ENCODE peak calls at places on chromosome 10, in eight cellular contexts. N is fibroblast of the aortic adventitia, Z is lower leg skin, S is tibial artery, E is heart right ventricle, A is epithelial cell of proximal tubule, M is fibroblast of lung, L is AG10803. Q is an unnamed sample.

GRCh38 chr10:132139526-132139925 is 47.2 kb upstream of the DPYSL4 start:
- DNase-seq in N (no peak), Z (no peak), S (peak; percentile 53), E (peak; percentile 4), A (no peak), M (no peak), L (no peak), Q (no peak)

GRCh38 chr10:88042162-88043100 is 179.0 kb downstream of the PTEN start:
- DNase-seq in N (peak; percentile 78), Z (peak; percentile 58), S (no peak), E (no peak), A (no peak), M (peak; percentile 87), L (peak; percentile 73), Q (peak; percentile 75)

GRCh38 chr10:6602700-6603084 is 22.6 kb upstream of the PRKCQ start:
- DNase-seq in N (no peak), Z (no peak), S (no peak), E (no peak), A (no peak), M (no peak), L (no peak), Q (no peak)

GRCh38 chr10:50373821-50374501 is 122.6 kb upstream of the ASAH2 start:
- DNase-seq in N (peak; percentile 81), Z (no peak), S (no peak), E (no peak), A (no peak), M (peak; percentile 74), L (peak; percentile 77), Q (peak; percentile 30)

GRCh38 chr10:88216976-88217375 is 353.6 kb downstream of the PTEN start:
- DNase-seq in N (no peak), Z (no peak), S (no peak), E (no peak), A (no peak), M (no peak), L (no peak), Q (no peak)

GRCh38 chr10:78405231-78405630 is 371.6 kb downstream of the RPS24 start:
- DNase-seq in N (peak; percentile 42), Z (no peak), S (peak; percentile 15), E (no peak), A (no peak), M (peak; percentile 20), L (peak; percentile 39), Q (peak; percentile 22)

GRCh38 chr10:60073781-60074656 is 167.7 kb upstream of the CCDC6 start:
- DNase-seq in N (no peak), Z (no peak), S (no peak), E (no peak), A (no peak), M (no peak), L (no peak), Q (no peak)

GRCh38 chr10:131710142-131710861 is 190.5 kb upstream of the PPP2R2D start:
- DNase-seq in N (no peak), Z (no peak), S (no peak), E (no peak), A (no peak), M (no peak), L (no peak), Q (no peak)

GRCh38 chr10:96073722-96074121 is 30.3 kb downstream of the CCNJ start:
- DNase-seq in N (peak; percentile 15), Z (no peak), S (no peak), E (no peak), A (no peak), M (peak; percentile 64), L (peak; percentile 50), Q (peak; percentile 77)

GRCh38 chr10:127196227-127196954 is at the start of gene INSYN2A:
- DNase-seq in N (peak; percentile 34), Z (no peak), S (no peak), E (peak; percentile 36), A (no peak), M (peak; percentile 65), L (peak; percentile 54), Q (peak; percentile 52)

GRCh38 chr10:23157691-23158369 is 34.3 kb upstream of the PTF1A start:
- DNase-seq in N (peak; percentile 43), Z (no peak), S (no peak), E (no peak), A (peak; percentile 45), M (peak; percentile 60), L (peak; percentile 43), Q (peak; percentile 57)

GRCh38 chr10:33031815-33032320 is 73.8 kb upstream of the ITGB1 start:
- DNase-seq in N (no peak), Z (no peak), S (no peak), E (no peak), A (no peak), M (no peak), L (no peak), Q (no peak)
- H3K4me3 ChIP-seq in N (no peak overlapping the region), Z (no peak overlapping the region), S (no peak overlapping the region), E (no peak overlapping the region), A (no peak overlapping the region), M (no peak overlapping the region), L (no peak overlapping the region), Q (no peak overlapping the region)

GRCh38 chr10:71209324-71210030 is 2.9 kb upstream of the UNC5B start:
- DNase-seq in N (no peak), Z (no peak), S (peak; percentile 37), E (no peak), A (no peak), M (no peak), L (no peak), Q (no peak)
- TF ChIP-seq CTCF in N (no peak), Z (no peak), S (no peak), E (no peak), A (no peak), M (no peak), L (no peak), Q (no peak)

GRCh38 chr10:98446656-98447221 is at the start of gene HPS1:
- DNase-seq in N (peak; percentile 68), Z (peak; percentile 71), S (peak; percentile 90), E (peak; percentile 87), A (no peak), M (peak; percentile 63), L (peak; percentile 69), Q (peak; percentile 60)

GRCh38 chr10:98449287-98449686 is 2.6 kb upstream of the HPS1 start:
- DNase-seq in N (no peak), Z (no peak), S (no peak), E (no peak), A (no peak), M (no peak), L (no peak), Q (no peak)

GRCh38 chr10:98446121-98446655 is 547 bp downstream of the HPS1 start:
- DNase-seq in N (peak; percentile 41), Z (no peak), S (no peak), E (peak; percentile 47), A (no peak), M (peak; percentile 33), L (peak; percentile 42), Q (peak; percentile 38)

GRCh38 chr10:98444314-98445006 is 2.3 kb downstream of the HPS1 start:
- DNase-seq in N (no peak), Z (no peak), S (no peak), E (no peak), A (peak; percentile 31), M (no peak), L (no peak), Q (no peak)

DNA sequence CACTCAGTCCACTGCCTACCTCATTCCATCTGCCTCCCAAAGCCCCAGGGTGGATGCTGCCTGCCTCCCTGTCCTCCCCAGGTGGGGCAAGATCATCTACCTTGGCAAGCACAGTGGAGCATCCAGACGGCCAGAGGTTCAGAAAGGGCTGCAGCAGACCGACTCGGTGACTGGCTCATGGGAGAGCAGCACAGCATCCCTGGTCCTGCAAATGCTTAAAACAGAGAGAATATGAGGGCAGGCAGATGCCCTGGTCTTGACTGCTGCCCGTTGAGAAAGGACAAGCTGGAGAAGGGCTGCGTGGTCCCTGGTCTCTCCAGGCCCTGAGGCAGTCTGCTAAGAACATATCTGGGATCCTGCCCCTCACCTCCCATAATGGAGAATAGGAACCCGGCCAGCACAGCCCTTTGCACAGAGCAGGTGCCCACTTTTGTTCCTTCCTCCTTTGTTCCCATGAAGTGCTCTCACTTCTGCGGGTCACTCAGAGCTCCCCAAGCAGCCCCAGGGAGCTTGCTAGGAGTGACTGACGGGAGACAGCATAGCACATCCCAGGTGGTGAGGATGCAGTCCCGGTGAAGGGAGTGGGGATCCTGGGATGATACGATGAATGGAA is 1.4 kb downstream of the HPS1 start:
- DNase-seq in N (no peak), Z (no peak), S (no peak), E (no peak), A (no peak), M (no peak), L (no peak), Q (no peak)
- H3K4me3 ChIP-seq in N (peak overlapping the region; percentile 83), Z (no peak overlapping the region), S (peak overlapping the region; percentile 67), E (peak overlapping the region; percentile 86), A (peak overlapping the region; percentile 79), M (peak overlapping the region; percentile 66), L (peak overlapping the region; percentile 86), Q (peak overlapping the region; percentile 82)

GRCh38 chr10:89242840-89243586 is 8.6 kb downstream of the LIPA start:
- DNase-seq in N (no peak), Z (no peak), S (no peak), E (no peak), A (no peak), M (peak; percentile 11), L (no peak), Q (peak; percentile 28)

GRCh38 chr10:89242340-89242680 is 9.3 kb downstream of the LIPA start:
- DNase-seq in N (no peak), Z (no peak), S (no peak), E (no peak), A (no peak), M (no peak), L (no peak), Q (no peak)

GRCh38 chr10:89241491-89242339 is 9.9 kb downstream of the LIPA start:
- DNase-seq in N (peak; percentile 52), Z (no peak), S (no peak), E (no peak), A (no peak), M (no peak), L (peak; percentile 56), Q (peak; percentile 81)

GRCh38 chr10:89249066-89249465 is 2.5 kb downstream of the LIPA start:
- DNase-seq in N (no peak), Z (no peak), S (no peak), E (no peak), A (no peak), M (no peak), L (no peak), Q (no peak)

DNA sequence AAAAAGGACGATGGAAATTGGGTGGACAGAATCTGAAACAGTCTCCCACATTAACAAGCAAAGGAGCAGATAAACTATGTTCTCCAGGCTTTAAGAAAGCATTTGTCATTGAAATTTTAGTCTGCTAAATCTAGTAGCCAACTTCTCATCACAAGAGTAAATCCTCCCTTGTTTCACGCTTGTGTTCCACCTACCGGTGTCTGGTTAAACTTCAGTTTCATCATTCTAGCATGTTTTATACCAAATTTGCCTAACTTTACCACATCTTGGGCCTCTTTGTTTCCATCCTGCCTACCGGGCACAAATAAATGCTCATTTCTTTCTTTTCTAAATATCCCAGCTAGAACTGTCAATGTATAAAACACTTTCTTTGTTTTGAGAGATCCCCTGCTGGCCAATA is 5.8 kb downstream of the LIPA start:
- DNase-seq in N (no peak), Z (no peak), S (no peak), E (no peak), A (no peak), M (no peak), L (no peak), Q (no peak)
- TF ChIP-seq CTCF in N (no peak), Z (no peak), S (no peak), E (no peak), A (no peak), M (no peak), L (peak; percentile 33), Q (peak; percentile 19)

Q was measured in fibroblast of mammary gland.